ENCODE peak calls at places on chromosomes 12 and 14, in eight cellular contexts. U is MM.1S, N is AG09309, Z is esophagus squamous epithelium, V is left lung, X is fibroblast of mammary gland, D is IMR-90, R is cardiac fibroblast. I is an unnamed sample.
A peak's percentile ranks its signal among the peaks of the same experiment; 100 is the strongest.

GRCh38 chr14:81366259-81366658 is 33.9 kb downstream of the STON2 start:
- DNase-seq in X (peak; percentile 12), V (no peak), Z (no peak), D (no peak), N (no peak), U (no peak), R (no peak), I (no peak)

GRCh38 chr12:13961983-13962382 is 19.4 kb downstream of the GRIN2B start:
- DNase-seq in N (no peak), D (no peak), X (no peak), V (no peak), Z (no peak), U (no peak), R (no peak), I (no peak)

GRCh38 chr14:93951798-93952540 is 24.4 kb downstream of the ASB2 start:
- DNase-seq in Z (no peak), D (peak; percentile 7), V (no peak), N (no peak), X (no peak), U (no peak), R (no peak), I (no peak)

GRCh38 chr12:119302334-119303132 is 32.0 kb upstream of the CCDC60 start:
- DNase-seq in U (no peak), V (no peak), Z (no peak), R (no peak), N (no peak), D (no peak), X (no peak), I (no peak)

GRCh38 chr12:116368196-116369194 is 91.0 kb upstream of the MED13L start:
- DNase-seq in X (no peak), V (peak; percentile 70), N (no peak), R (no peak), Z (no peak), U (no peak), D (no peak), I (peak; percentile 52)

GRCh38 chr14:52351191-52351560 is 37.1 kb downstream of the PTGER2 start:
- DNase-seq in D (peak; percentile 57), V (no peak), Z (no peak), U (no peak), X (peak; percentile 59), R (peak; percentile 61), N (no peak), I (no peak)

GRCh38 chr14:49593016-49593415 is 5.7 kb upstream of the LRR1 start:
- DNase-seq in U (no peak), Z (no peak), V (no peak), D (peak; percentile 89), R (peak; percentile 41), N (no peak), X (no peak), I (peak; percentile 58)

GRCh38 chr12:14567311-14568195 is at the start of gene PLBD1:
- DNase-seq in R (peak; percentile 68), U (no peak), V (peak; percentile 81), Z (no peak), D (no peak), X (peak; percentile 50), N (no peak), I (peak; percentile 54)

GRCh38 chr12:68119250-68119649 is 40.3 kb downstream of the IFNG start:
- DNase-seq in D (no peak), R (no peak), N (no peak), X (no peak), V (no peak), Z (no peak), U (no peak), I (no peak)

GRCh38 chr14:91873476-91874265 is 6.3 kb upstream of the TC2N start:
- DNase-seq in V (no peak), D (peak; percentile 21), U (no peak), N (no peak), X (peak; percentile 42), Z (peak; percentile 14), R (peak; percentile 36), I (no peak)

GRCh38 chr14:74400919-74401503 is 25.0 kb downstream of the SYNDIG1L start:
- DNase-seq in V (no peak), Z (no peak), D (no peak), X (no peak), U (no peak), N (no peak), R (no peak), I (no peak)

GRCh38 chr12:109125791-109126190 is 9.4 kb downstream of the ACACB start:
- DNase-seq in D (no peak), Z (no peak), R (no peak), V (no peak), N (no peak), X (no peak), U (no peak), I (no peak)

GRCh38 chr12:95351745-95352144 is 122.2 kb upstream of the METAP2 start:
- DNase-seq in N (no peak), V (no peak), R (peak; percentile 19), Z (no peak), U (no peak), D (no peak), X (peak; percentile 10), I (no peak)

GRCh38 chr12:63764481-63764880 is 15.2 kb upstream of the RXYLT1 start:
- DNase-seq in R (no peak), X (no peak), D (no peak), V (no peak), U (no peak), N (no peak), Z (no peak), I (no peak)

GRCh38 chr12:63770375-63770774 is 9.3 kb upstream of the RXYLT1 start:
- DNase-seq in X (no peak), N (no peak), Z (no peak), R (no peak), D (no peak), V (no peak), U (no peak), I (no peak)

DNA sequence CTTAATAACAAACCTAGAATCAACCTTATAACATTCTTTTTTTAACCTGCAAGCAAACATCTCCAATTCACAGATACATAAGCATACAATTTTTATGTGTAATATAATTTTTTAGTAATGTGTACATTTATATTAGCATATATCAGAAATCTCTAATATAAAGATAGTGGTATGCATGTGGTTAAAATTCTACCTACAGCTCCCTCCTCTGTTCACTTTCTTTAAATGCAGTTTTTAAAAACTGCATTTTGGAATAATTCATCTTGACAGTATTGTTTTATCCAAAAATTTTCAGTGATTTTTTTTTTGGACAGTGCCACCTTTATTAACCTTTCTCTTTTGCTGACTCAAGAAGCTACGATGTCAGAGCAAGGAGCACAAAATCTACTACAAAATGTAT is 13.2 kb upstream of the RXYLT1 start:
- DNase-seq in N (no peak), X (no peak), D (no peak), R (no peak), V (no peak), Z (no peak), U (no peak), I (no peak)
- TF ChIP-seq CTCF in N (no peak), X (peak; percentile 20), D (peak; percentile 29), R (no peak), V (no peak), Z (no peak), U (peak; percentile 26), I (no peak)

GRCh38 chr12:31726575-31726974 is 2.2 kb downstream of the AMN1 start:
- DNase-seq in D (no peak), N (no peak), X (no peak), Z (no peak), V (no peak), U (no peak), R (no peak), I (peak; percentile 58)

GRCh38 chr12:31727197-31727596 is 1.6 kb downstream of the AMN1 start:
- DNase-seq in N (no peak), U (no peak), D (no peak), R (no peak), Z (no peak), V (no peak), X (no peak), I (no peak)

GRCh38 chr12:31722580-31722979 is 6.2 kb downstream of the AMN1 start:
- DNase-seq in N (no peak), R (no peak), X (no peak), V (no peak), D (no peak), Z (no peak), U (no peak), I (no peak)

GRCh38 chr12:31728289-31728916 is 418 bp downstream of the AMN1 start:
- DNase-seq in Z (no peak), R (no peak), N (no peak), X (peak; percentile 29), V (peak; percentile 61), U (no peak), D (no peak), I (peak; percentile 28)

DNA sequence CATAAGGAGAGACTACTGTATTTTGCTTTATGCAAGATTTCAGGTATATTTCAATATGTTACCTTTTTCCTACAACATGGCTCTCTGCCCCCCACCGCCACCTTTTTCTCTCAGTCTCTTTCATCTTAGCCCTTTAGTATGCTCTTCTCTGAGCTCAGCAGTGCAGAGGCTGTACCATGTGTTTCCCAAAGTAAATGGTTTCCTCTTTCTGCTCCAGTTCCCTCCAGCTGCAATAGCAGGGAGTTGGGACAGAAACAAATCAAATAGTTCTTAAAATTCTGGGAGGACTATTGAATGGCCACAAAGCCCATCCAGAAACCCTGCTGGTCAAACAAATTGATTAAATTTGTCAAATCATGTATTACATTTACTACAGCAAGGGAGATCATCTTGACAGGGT is 4.2 kb downstream of the AMN1 start:
- DNase-seq in D (no peak), N (no peak), U (no peak), R (no peak), Z (no peak), X (no peak), V (no peak), I (no peak)
- H3K4me3 ChIP-seq in D (no peak overlapping the region), N (no peak overlapping the region), U (no peak overlapping the region), R (no peak overlapping the region), Z (no peak overlapping the region), X (no peak overlapping the region), V (no peak overlapping the region), I (no peak overlapping the region)

GRCh38 chr12:111692575-111693210 is 6.8 kb downstream of the ACAD10 start:
- DNase-seq in D (peak; percentile 15), N (no peak), V (no peak), U (no peak), X (peak; percentile 45), Z (no peak), R (peak; percentile 20), I (no peak)
- TF ChIP-seq CTCF in D (no peak), N (peak; percentile 22), V (no peak), U (no peak), X (peak; percentile 24), Z (no peak), R (peak; percentile 33), I (peak; percentile 25)

GRCh38 chr12:1532796-1533195 is 61.6 kb downstream of the FBXL14 start:
- DNase-seq in V (no peak), X (no peak), N (no peak), U (peak; percentile 28), Z (no peak), R (no peak), D (no peak), I (no peak)
- H3K4me3 ChIP-seq in V (no peak overlapping the region), X (peak overlapping the region; percentile 79), N (no peak overlapping the region), U (peak overlapping the region; percentile 88), Z (no peak overlapping the region), R (no peak overlapping the region), D (no peak overlapping the region), I (no peak overlapping the region)

I was measured in fibroblast of villous mesenchyme.